ENCODE peak calls at places on chromosomes 7 and 10, in ten cellular contexts. One of them, this sample, is unnamed.

GRCh38 chr10:23980054-23980453 is 228.9 kb upstream of the KIAA1217 start:
- DNase-seq in stomach: no peak
- DNase-seq in coronary artery: no peak
- DNase-seq in lower leg skin: no peak
- DNase-seq in tibial nerve: no peak
- DNase-seq in NB4: no peak
- DNase-seq in AG10803: no peak
- DNase-seq in mucosa of descending colon: no peak
- DNase-seq in DND-41: no peak
- DNase-seq in type B pancreatic cell: no peak
- DNase-seq in this sample: no peak

GRCh38 chr10:4812952-4813351 is 13.1 kb upstream of the AKR1E2 start:
- DNase-seq in mucosa of descending colon: no peak
- DNase-seq in coronary artery: no peak
- DNase-seq in type B pancreatic cell: no peak
- DNase-seq in NB4: no peak
- DNase-seq in AG10803: peak; percentile 73
- DNase-seq in stomach: no peak
- DNase-seq in DND-41: peak; percentile 24
- DNase-seq in lower leg skin: no peak
- DNase-seq in tibial nerve: no peak
- DNase-seq in this sample: no peak

GRCh38 chr10:112911196-112911595 is 38.9 kb upstream of the TCF7L2 start:
- DNase-seq in type B pancreatic cell: no peak
- DNase-seq in NB4: no peak
- DNase-seq in lower leg skin: peak; percentile 1
- DNase-seq in DND-41: no peak
- DNase-seq in AG10803: no peak
- DNase-seq in coronary artery: no peak
- DNase-seq in tibial nerve: no peak
- DNase-seq in mucosa of descending colon: no peak
- DNase-seq in stomach: no peak
- DNase-seq in this sample: no peak

GRCh38 chr7:108045154-108045553 is 42.2 kb upstream of the LAMB1 start:
- DNase-seq in NB4: no peak
- DNase-seq in mucosa of descending colon: no peak
- DNase-seq in tibial nerve: no peak
- DNase-seq in coronary artery: no peak
- DNase-seq in stomach: no peak
- DNase-seq in lower leg skin: no peak
- DNase-seq in AG10803: peak; percentile 54
- DNase-seq in type B pancreatic cell: no peak
- DNase-seq in DND-41: no peak
- DNase-seq in this sample: no peak

GRCh38 chr7:157000047-157000726 is 10.3 kb downstream of the MNX1 start:
- DNase-seq in coronary artery: peak; percentile 33
- DNase-seq in type B pancreatic cell: peak; percentile 60
- DNase-seq in AG10803: no peak
- DNase-seq in stomach: peak; percentile 51
- DNase-seq in tibial nerve: no peak
- DNase-seq in lower leg skin: peak; percentile 73
- DNase-seq in DND-41: no peak
- DNase-seq in mucosa of descending colon: peak; percentile 81
- DNase-seq in NB4: no peak
- DNase-seq in this sample: no peak

GRCh38 chr10:117165557-117166419 is 27.7 kb upstream of the VAX1 start:
- DNase-seq in NB4: peak; percentile 53
- DNase-seq in tibial nerve: no peak
- DNase-seq in mucosa of descending colon: peak; percentile 43
- DNase-seq in DND-41: no peak
- DNase-seq in type B pancreatic cell: peak; percentile 79
- DNase-seq in coronary artery: no peak
- DNase-seq in lower leg skin: no peak
- DNase-seq in stomach: no peak
- DNase-seq in AG10803: peak; percentile 41
- DNase-seq in this sample: no peak

GRCh38 chr7:18513343-18513742 is 17.8 kb downstream of the HDAC9 start:
- DNase-seq in mucosa of descending colon: no peak
- DNase-seq in lower leg skin: no peak
- DNase-seq in AG10803: no peak
- DNase-seq in coronary artery: no peak
- DNase-seq in DND-41: no peak
- DNase-seq in type B pancreatic cell: no peak
- DNase-seq in tibial nerve: no peak
- DNase-seq in NB4: no peak
- DNase-seq in stomach: no peak
- DNase-seq in this sample: no peak

GRCh38 chr10:119359025-119359424 is 151.7 kb downstream of the GRK5 start:
- DNase-seq in coronary artery: no peak
- DNase-seq in type B pancreatic cell: no peak
- DNase-seq in DND-41: no peak
- DNase-seq in stomach: no peak
- DNase-seq in tibial nerve: no peak
- DNase-seq in AG10803: no peak
- DNase-seq in NB4: no peak
- DNase-seq in lower leg skin: no peak
- DNase-seq in mucosa of descending colon: no peak
- DNase-seq in this sample: no peak

GRCh38 chr10:126336786-126337185 is 51.5 kb downstream of the ADAM12 start:
- DNase-seq in type B pancreatic cell: no peak
- DNase-seq in NB4: no peak
- DNase-seq in tibial nerve: no peak
- DNase-seq in mucosa of descending colon: no peak
- DNase-seq in stomach: no peak
- DNase-seq in lower leg skin: no peak
- DNase-seq in AG10803: no peak
- DNase-seq in DND-41: no peak
- DNase-seq in coronary artery: no peak
- DNase-seq in this sample: no peak

GRCh38 chr7:114508096-114508495 is 93.5 kb downstream of the FOXP2 start:
- DNase-seq in coronary artery: no peak
- DNase-seq in AG10803: peak; percentile 36
- DNase-seq in tibial nerve: no peak
- DNase-seq in NB4: no peak
- DNase-seq in lower leg skin: no peak
- DNase-seq in DND-41: no peak
- DNase-seq in mucosa of descending colon: no peak
- DNase-seq in stomach: no peak
- DNase-seq in type B pancreatic cell: no peak
- DNase-seq in this sample: no peak

GRCh38 chr10:125030567-125031197 is 88.8 kb downstream of the ZRANB1 start:
- DNase-seq in type B pancreatic cell: no peak
- DNase-seq in stomach: peak; percentile 49
- DNase-seq in DND-41: no peak
- DNase-seq in coronary artery: no peak
- DNase-seq in lower leg skin: no peak
- DNase-seq in tibial nerve: no peak
- DNase-seq in NB4: no peak
- DNase-seq in AG10803: no peak
- DNase-seq in mucosa of descending colon: no peak
- DNase-seq in this sample: no peak

GRCh38 chr7:149293946-149294640 is 32.1 kb downstream of the ZNF783 start:
- DNase-seq in coronary artery: no peak
- DNase-seq in DND-41: no peak
- DNase-seq in AG10803: no peak
- DNase-seq in tibial nerve: no peak
- DNase-seq in mucosa of descending colon: no peak
- DNase-seq in type B pancreatic cell: no peak
- DNase-seq in stomach: no peak
- DNase-seq in NB4: no peak
- DNase-seq in lower leg skin: peak; percentile 69
- DNase-seq in this sample: no peak

GRCh38 chr10:131955591-131956340 is 26.0 kb downstream of the BNIP3 start:
- DNase-seq in lower leg skin: no peak
- DNase-seq in AG10803: no peak
- DNase-seq in stomach: no peak
- DNase-seq in mucosa of descending colon: no peak
- DNase-seq in tibial nerve: no peak
- DNase-seq in type B pancreatic cell: no peak
- DNase-seq in NB4: no peak
- DNase-seq in coronary artery: no peak
- DNase-seq in DND-41: no peak
- DNase-seq in this sample: no peak

GRCh38 chr7:29811597-29811996 is 5.3 kb downstream of the WIPF3 start:
- DNase-seq in stomach: no peak
- DNase-seq in AG10803: no peak
- DNase-seq in NB4: no peak
- DNase-seq in lower leg skin: no peak
- DNase-seq in coronary artery: no peak
- DNase-seq in mucosa of descending colon: no peak
- DNase-seq in tibial nerve: no peak
- DNase-seq in DND-41: no peak
- DNase-seq in type B pancreatic cell: no peak
- DNase-seq in this sample: no peak

GRCh38 chr10:78744521-78745090 is 324.2 kb upstream of the ZMIZ1 start:
- DNase-seq in AG10803: peak; percentile 57
- DNase-seq in type B pancreatic cell: no peak
- DNase-seq in mucosa of descending colon: no peak
- DNase-seq in lower leg skin: no peak
- DNase-seq in stomach: peak; percentile 42
- DNase-seq in coronary artery: no peak
- DNase-seq in NB4: no peak
- DNase-seq in tibial nerve: no peak
- DNase-seq in DND-41: no peak
- DNase-seq in this sample: no peak

GRCh38 chr7:119514326-119514725 is 758.6 kb upstream of the KCND2 start:
- DNase-seq in NB4: no peak
- DNase-seq in DND-41: no peak
- DNase-seq in lower leg skin: no peak
- DNase-seq in tibial nerve: no peak
- DNase-seq in mucosa of descending colon: no peak
- DNase-seq in stomach: no peak
- DNase-seq in AG10803: no peak
- DNase-seq in type B pancreatic cell: no peak
- DNase-seq in coronary artery: no peak
- DNase-seq in this sample: no peak

DNA sequence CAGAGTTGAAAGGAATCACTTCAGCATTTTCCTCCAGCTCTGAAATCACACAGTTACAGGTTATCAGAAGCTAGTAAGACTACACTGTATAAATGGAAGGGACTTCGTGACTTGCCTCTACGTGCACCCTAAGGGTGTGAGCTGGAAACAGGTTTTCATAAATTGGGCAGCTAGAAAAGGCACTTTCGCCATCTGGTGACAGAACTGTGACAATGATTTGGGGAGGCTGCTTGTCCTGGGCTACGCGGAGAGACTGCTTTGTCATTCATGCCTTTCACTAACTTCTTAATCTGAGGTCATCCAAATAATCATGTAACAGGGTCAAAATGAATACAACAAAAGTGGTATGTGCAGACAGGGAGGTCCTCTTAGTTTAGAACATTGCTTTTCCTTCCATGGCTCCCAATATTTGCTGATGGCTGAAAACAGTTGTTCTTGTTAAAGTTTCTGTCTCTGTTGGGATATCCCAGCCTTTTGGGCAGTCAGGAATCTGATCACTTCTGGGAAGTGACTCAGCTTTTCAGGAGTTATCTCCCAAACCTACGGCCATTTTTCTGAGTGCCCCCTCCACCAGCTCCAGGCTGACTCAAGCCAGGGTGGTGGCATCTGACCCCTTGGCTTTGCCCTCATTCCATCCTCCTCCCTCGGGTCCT is 17.8 kb downstream of the VWC2 start:
- DNase-seq in NB4: peak; percentile 58
- DNase-seq in type B pancreatic cell: no peak
- DNase-seq in mucosa of descending colon: peak; percentile 60
- DNase-seq in AG10803: no peak
- DNase-seq in tibial nerve: no peak
- DNase-seq in stomach: no peak
- DNase-seq in DND-41: no peak
- DNase-seq in lower leg skin: no peak
- DNase-seq in coronary artery: no peak
- DNase-seq in this sample: no peak
- TF ChIP-seq CTCF in NB4: peak; percentile 60
- TF ChIP-seq CTCF in type B pancreatic cell: peak; percentile 75
- TF ChIP-seq CTCF in mucosa of descending colon: no peak
- TF ChIP-seq CTCF in AG10803: no peak
- TF ChIP-seq CTCF in tibial nerve: no peak
- TF ChIP-seq CTCF in stomach: no peak
- TF ChIP-seq CTCF in DND-41: peak; percentile 53
- TF ChIP-seq CTCF in lower leg skin: no peak
- TF ChIP-seq CTCF in coronary artery: no peak
- TF ChIP-seq CTCF in this sample: no peak

GRCh38 chr7:146096994-146097393 is 19.6 kb upstream of the CNTNAP2 start:
- DNase-seq in lower leg skin: no peak
- DNase-seq in coronary artery: no peak
- DNase-seq in DND-41: no peak
- DNase-seq in mucosa of descending colon: no peak
- DNase-seq in type B pancreatic cell: no peak
- DNase-seq in AG10803: no peak
- DNase-seq in tibial nerve: no peak
- DNase-seq in stomach: no peak
- DNase-seq in NB4: peak; percentile 30
- DNase-seq in this sample: no peak
- TF ChIP-seq CTCF in lower leg skin: no peak
- TF ChIP-seq CTCF in coronary artery: no peak
- TF ChIP-seq CTCF in DND-41: no peak
- TF ChIP-seq CTCF in mucosa of descending colon: no peak
- TF ChIP-seq CTCF in type B pancreatic cell: peak; percentile 58
- TF ChIP-seq CTCF in AG10803: no peak
- TF ChIP-seq CTCF in tibial nerve: no peak
- TF ChIP-seq CTCF in stomach: no peak
- TF ChIP-seq CTCF in NB4: peak; percentile 27
- TF ChIP-seq CTCF in this sample: no peak

DNA sequence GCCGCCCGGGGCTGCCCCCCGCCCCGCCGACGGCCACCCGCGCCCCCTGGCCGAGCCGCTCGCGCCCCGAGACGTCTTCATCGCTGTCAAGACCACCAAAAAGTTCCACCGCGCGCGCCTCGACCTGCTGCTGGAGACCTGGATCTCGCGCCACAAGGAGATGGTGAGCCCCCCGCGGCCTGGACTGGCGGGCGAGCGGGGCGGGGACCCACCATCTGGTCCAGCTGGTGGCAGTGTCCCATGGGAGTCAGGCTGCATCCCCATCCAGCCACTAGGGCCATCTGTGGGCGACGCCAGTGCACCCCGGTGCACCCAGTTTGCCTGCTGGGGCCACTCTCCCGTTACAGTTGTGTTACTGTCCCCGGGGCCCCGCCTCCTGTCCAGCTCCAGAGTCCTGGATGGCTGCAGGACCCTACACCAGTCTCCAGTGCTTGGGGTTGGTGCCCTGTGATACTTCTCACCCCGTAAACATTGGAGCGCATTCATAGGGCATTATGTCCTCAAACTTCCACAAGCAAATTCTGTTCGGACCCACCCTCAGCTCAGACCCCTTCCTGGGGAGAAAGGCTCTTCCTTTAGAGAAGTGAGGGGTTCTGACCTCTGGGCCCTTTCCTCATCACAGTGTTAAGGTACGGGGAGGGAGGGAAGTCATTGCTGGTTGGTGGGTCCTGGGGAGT is 695 bp downstream of the LFNG start:
- DNase-seq in NB4: peak; percentile 62
- DNase-seq in AG10803: no peak
- DNase-seq in lower leg skin: peak; percentile 89
- DNase-seq in DND-41: no peak
- DNase-seq in coronary artery: no peak
- DNase-seq in stomach: no peak
- DNase-seq in mucosa of descending colon: peak; percentile 67
- DNase-seq in tibial nerve: no peak
- DNase-seq in type B pancreatic cell: no peak
- DNase-seq in this sample: no peak
- TF ChIP-seq CTCF in NB4: no peak
- TF ChIP-seq CTCF in AG10803: no peak
- TF ChIP-seq CTCF in lower leg skin: no peak
- TF ChIP-seq CTCF in DND-41: no peak
- TF ChIP-seq CTCF in coronary artery: no peak
- TF ChIP-seq CTCF in stomach: no peak
- TF ChIP-seq CTCF in mucosa of descending colon: no peak
- TF ChIP-seq CTCF in tibial nerve: peak; percentile 37
- TF ChIP-seq CTCF in type B pancreatic cell: no peak
- TF ChIP-seq CTCF in this sample: no peak

GRCh38 chr7:100600222-100601038 is 1.7 kb upstream of the PCOLCE start:
- DNase-seq in tibial nerve: peak; percentile 52
- DNase-seq in DND-41: no peak
- DNase-seq in lower leg skin: no peak
- DNase-seq in NB4: peak; percentile 89
- DNase-seq in type B pancreatic cell: no peak
- DNase-seq in coronary artery: no peak
- DNase-seq in AG10803: no peak
- DNase-seq in stomach: no peak
- DNase-seq in mucosa of descending colon: no peak
- DNase-seq in this sample: no peak
- TF ChIP-seq CTCF in tibial nerve: no peak
- TF ChIP-seq CTCF in DND-41: no peak
- TF ChIP-seq CTCF in lower leg skin: no peak
- TF ChIP-seq CTCF in NB4: peak; percentile 19
- TF ChIP-seq CTCF in type B pancreatic cell: no peak
- TF ChIP-seq CTCF in coronary artery: no peak
- TF ChIP-seq CTCF in AG10803: no peak
- TF ChIP-seq CTCF in stomach: no peak
- TF ChIP-seq CTCF in mucosa of descending colon: no peak
- TF ChIP-seq CTCF in this sample: no peak